ENCODE peak calls at places on chromosomes 16 and 17, in eight cellular contexts. One of them, this sample, is unnamed.

GRCh38 chr17:27747462-27748359 is 52.6 kb downstream of the NOS2 start:
- DNase-seq in brain microvascular endothelial cell: no peak
- DNase-seq in GM23338: peak; percentile 90
- DNase-seq in fibroblast of lung: no peak
- DNase-seq in retinal pigment epithelial cell: no peak
- DNase-seq in right lobe of liver: no peak
- DNase-seq in fibroblast of mammary gland: no peak
- DNase-seq in Peyer's patch: no peak
- DNase-seq in this sample: no peak

GRCh38 chr16:23317266-23317661 is 15.2 kb downstream of the SCNN1B start:
- DNase-seq in brain microvascular endothelial cell: no peak
- DNase-seq in fibroblast of mammary gland: no peak
- DNase-seq in Peyer's patch: no peak
- DNase-seq in retinal pigment epithelial cell: no peak
- DNase-seq in fibroblast of lung: no peak
- DNase-seq in GM23338: no peak
- DNase-seq in right lobe of liver: no peak
- DNase-seq in this sample: no peak

GRCh38 chr17:67125417-67125816 is 81.1 kb downstream of the CACNG1 start:
- DNase-seq in fibroblast of mammary gland: no peak
- DNase-seq in fibroblast of lung: peak; percentile 38
- DNase-seq in GM23338: no peak
- DNase-seq in right lobe of liver: no peak
- DNase-seq in retinal pigment epithelial cell: no peak
- DNase-seq in Peyer's patch: no peak
- DNase-seq in brain microvascular endothelial cell: no peak
- DNase-seq in this sample: no peak

GRCh38 chr16:27475561-27475960 is 73.6 kb downstream of the IL21R start:
- DNase-seq in right lobe of liver: no peak
- DNase-seq in brain microvascular endothelial cell: peak; percentile 89
- DNase-seq in Peyer's patch: no peak
- DNase-seq in fibroblast of lung: peak; percentile 95
- DNase-seq in fibroblast of mammary gland: peak; percentile 84
- DNase-seq in retinal pigment epithelial cell: peak; percentile 60
- DNase-seq in GM23338: no peak
- DNase-seq in this sample: peak; percentile 42

GRCh38 chr17:59851431-59852375 is 41.0 kb downstream of the TUBD1 start:
- DNase-seq in retinal pigment epithelial cell: no peak
- DNase-seq in right lobe of liver: no peak
- DNase-seq in fibroblast of mammary gland: peak; percentile 99
- DNase-seq in fibroblast of lung: peak; percentile 88
- DNase-seq in Peyer's patch: no peak
- DNase-seq in brain microvascular endothelial cell: peak; percentile 63
- DNase-seq in GM23338: no peak
- DNase-seq in this sample: no peak

GRCh38 chr17:44928950-44929720 is 13.8 kb upstream of the GFAP start:
- DNase-seq in Peyer's patch: peak; percentile 19
- DNase-seq in retinal pigment epithelial cell: no peak
- DNase-seq in GM23338: no peak
- DNase-seq in right lobe of liver: no peak
- DNase-seq in fibroblast of lung: no peak
- DNase-seq in brain microvascular endothelial cell: no peak
- DNase-seq in fibroblast of mammary gland: no peak
- DNase-seq in this sample: no peak

GRCh38 chr16:72400257-72401078 is 228.5 kb upstream of the PMFBP1 start:
- DNase-seq in right lobe of liver: no peak
- DNase-seq in fibroblast of lung: peak; percentile 80
- DNase-seq in Peyer's patch: no peak
- DNase-seq in fibroblast of mammary gland: peak; percentile 73
- DNase-seq in GM23338: peak; percentile 84
- DNase-seq in brain microvascular endothelial cell: peak; percentile 68
- DNase-seq in retinal pigment epithelial cell: peak; percentile 9
- DNase-seq in this sample: peak; percentile 55

GRCh38 chr17:74296548-74296936 is 22.5 kb downstream of the DNAI2 start:
- DNase-seq in fibroblast of mammary gland: peak; percentile 53
- DNase-seq in fibroblast of lung: peak; percentile 67
- DNase-seq in brain microvascular endothelial cell: peak; percentile 51
- DNase-seq in GM23338: peak; percentile 81
- DNase-seq in retinal pigment epithelial cell: no peak
- DNase-seq in right lobe of liver: no peak
- DNase-seq in Peyer's patch: no peak
- DNase-seq in this sample: peak; percentile 19

GRCh38 chr16:19102187-19102872 is 11.4 kb upstream of the ITPRIPL2 start:
- DNase-seq in retinal pigment epithelial cell: no peak
- DNase-seq in Peyer's patch: no peak
- DNase-seq in fibroblast of lung: no peak
- DNase-seq in GM23338: no peak
- DNase-seq in fibroblast of mammary gland: no peak
- DNase-seq in right lobe of liver: no peak
- DNase-seq in brain microvascular endothelial cell: no peak
- DNase-seq in this sample: peak; percentile 35

GRCh38 chr16:1983053-1983543 is 895 bp upstream of the GFER start:
- DNase-seq in fibroblast of lung: no peak
- DNase-seq in retinal pigment epithelial cell: no peak
- DNase-seq in fibroblast of mammary gland: no peak
- DNase-seq in GM23338: no peak
- DNase-seq in Peyer's patch: no peak
- DNase-seq in brain microvascular endothelial cell: no peak
- DNase-seq in right lobe of liver: no peak
- DNase-seq in this sample: no peak

GRCh38 chr16:1984347-1985225 is 593 bp downstream of the GFER start:
- DNase-seq in fibroblast of mammary gland: no peak
- DNase-seq in Peyer's patch: peak; percentile 85
- DNase-seq in fibroblast of lung: peak; percentile 42
- DNase-seq in retinal pigment epithelial cell: no peak
- DNase-seq in right lobe of liver: peak; percentile 78
- DNase-seq in brain microvascular endothelial cell: no peak
- DNase-seq in GM23338: peak; percentile 70
- DNase-seq in this sample: peak; percentile 40

GRCh38 chr16:1985466-1986150 is 1.6 kb downstream of the GFER start:
- DNase-seq in Peyer's patch: peak; percentile 82
- DNase-seq in right lobe of liver: no peak
- DNase-seq in brain microvascular endothelial cell: no peak
- DNase-seq in fibroblast of lung: no peak
- DNase-seq in retinal pigment epithelial cell: no peak
- DNase-seq in GM23338: no peak
- DNase-seq in fibroblast of mammary gland: no peak
- DNase-seq in this sample: no peak

GRCh38 chr16:1981972-1982574 is 804 bp upstream of the NOXO1 start:
- DNase-seq in fibroblast of mammary gland: no peak
- DNase-seq in retinal pigment epithelial cell: no peak
- DNase-seq in brain microvascular endothelial cell: no peak
- DNase-seq in Peyer's patch: no peak
- DNase-seq in fibroblast of lung: no peak
- DNase-seq in right lobe of liver: no peak
- DNase-seq in GM23338: no peak
- DNase-seq in this sample: peak; percentile 28

DNA sequence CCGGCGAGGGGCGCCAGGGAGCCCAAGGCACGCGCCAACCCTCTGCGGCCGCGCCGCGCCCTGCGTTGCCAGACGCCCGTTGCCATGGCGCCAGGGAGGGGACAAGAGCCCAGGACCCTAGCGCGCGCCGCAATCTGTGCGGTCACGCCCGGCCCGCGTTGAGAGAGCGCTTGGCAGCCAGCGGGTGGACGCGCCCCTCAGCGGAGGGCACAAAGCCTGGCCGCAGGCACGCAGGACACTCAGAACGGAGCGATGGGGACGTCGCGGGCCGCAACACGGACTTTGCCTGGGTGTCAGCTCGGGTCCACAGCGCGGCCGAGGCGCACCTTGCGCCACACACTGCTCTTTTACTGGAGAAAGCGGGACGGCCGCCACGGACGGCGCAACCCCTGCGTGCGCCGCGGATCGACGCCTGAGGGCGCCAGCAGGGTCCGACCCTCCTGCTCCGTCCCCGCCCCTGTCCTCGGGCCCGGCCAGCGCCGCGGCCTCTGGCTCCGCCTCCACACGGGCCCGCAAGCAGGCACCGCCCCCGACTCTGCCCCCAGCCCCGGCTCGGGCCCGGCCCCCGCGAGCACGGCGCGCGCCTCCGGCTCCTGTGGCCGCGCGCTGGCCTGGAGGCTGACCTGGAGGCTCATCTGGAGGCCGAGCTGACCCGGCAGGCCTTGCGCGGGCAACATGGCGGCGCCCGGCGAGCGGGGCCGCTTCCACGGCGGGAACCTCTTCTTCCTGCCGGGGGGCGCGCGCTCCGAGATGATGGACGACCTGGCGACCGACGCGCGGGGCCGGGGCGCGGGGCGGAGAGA is at the start of gene GFER:
- DNase-seq in fibroblast of mammary gland: peak; percentile 89
- DNase-seq in brain microvascular endothelial cell: peak; percentile 82
- DNase-seq in fibroblast of lung: peak; percentile 89
- DNase-seq in Peyer's patch: peak; percentile 96
- DNase-seq in right lobe of liver: peak; percentile 97
- DNase-seq in GM23338: peak; percentile 98
- DNase-seq in retinal pigment epithelial cell: peak; percentile 68
- DNase-seq in this sample: peak; percentile 80
- TF ChIP-seq CTCF in fibroblast of mammary gland: peak; percentile 22
- TF ChIP-seq CTCF in brain microvascular endothelial cell: peak; percentile 35
- TF ChIP-seq CTCF in fibroblast of lung: no peak
- TF ChIP-seq CTCF in Peyer's patch: peak; percentile 29
- TF ChIP-seq CTCF in right lobe of liver: peak; percentile 43
- TF ChIP-seq CTCF in GM23338: peak; percentile 32
- TF ChIP-seq CTCF in retinal pigment epithelial cell: peak; percentile 38
- TF ChIP-seq CTCF in this sample: no peak

GRCh38 chr17:39150104-39150634 is 1.3 kb downstream of the PLXDC1 start:
- DNase-seq in brain microvascular endothelial cell: no peak
- DNase-seq in fibroblast of lung: no peak
- DNase-seq in Peyer's patch: no peak
- DNase-seq in GM23338: no peak
- DNase-seq in retinal pigment epithelial cell: no peak
- DNase-seq in fibroblast of mammary gland: no peak
- DNase-seq in right lobe of liver: no peak
- DNase-seq in this sample: no peak
- H3K4me3 ChIP-seq in brain microvascular endothelial cell: no peak overlapping the region
- H3K4me3 ChIP-seq in fibroblast of lung: peak overlapping the region; percentile 54
- H3K4me3 ChIP-seq in Peyer's patch: no peak overlapping the region
- H3K4me3 ChIP-seq in GM23338: peak overlapping the region; percentile 70
- H3K4me3 ChIP-seq in retinal pigment epithelial cell: no peak overlapping the region
- H3K4me3 ChIP-seq in fibroblast of mammary gland: no peak overlapping the region
- H3K4me3 ChIP-seq in right lobe of liver: no peak overlapping the region
- H3K4me3 ChIP-seq in this sample: no peak overlapping the region

GRCh38 chr17:13753151-13753550 is 151.4 kb upstream of the HS3ST3A1 start:
- DNase-seq in brain microvascular endothelial cell: no peak
- DNase-seq in Peyer's patch: no peak
- DNase-seq in GM23338: peak; percentile 30
- DNase-seq in retinal pigment epithelial cell: no peak
- DNase-seq in fibroblast of mammary gland: no peak
- DNase-seq in fibroblast of lung: no peak
- DNase-seq in right lobe of liver: no peak
- DNase-seq in this sample: no peak

GRCh38 chr17:13755851-13756250 is 154.1 kb upstream of the HS3ST3A1 start:
- DNase-seq in fibroblast of lung: no peak
- DNase-seq in retinal pigment epithelial cell: no peak
- DNase-seq in GM23338: no peak
- DNase-seq in brain microvascular endothelial cell: no peak
- DNase-seq in fibroblast of mammary gland: no peak
- DNase-seq in Peyer's patch: no peak
- DNase-seq in right lobe of liver: no peak
- DNase-seq in this sample: no peak

GRCh38 chr17:13759936-13760335 is 158.2 kb upstream of the HS3ST3A1 start:
- DNase-seq in retinal pigment epithelial cell: no peak
- DNase-seq in Peyer's patch: no peak
- DNase-seq in brain microvascular endothelial cell: no peak
- DNase-seq in fibroblast of lung: no peak
- DNase-seq in right lobe of liver: no peak
- DNase-seq in GM23338: no peak
- DNase-seq in fibroblast of mammary gland: no peak
- DNase-seq in this sample: no peak

GRCh38 chr17:13757871-13758270 is 156.1 kb upstream of the HS3ST3A1 start:
- DNase-seq in fibroblast of mammary gland: no peak
- DNase-seq in retinal pigment epithelial cell: no peak
- DNase-seq in right lobe of liver: no peak
- DNase-seq in Peyer's patch: no peak
- DNase-seq in GM23338: no peak
- DNase-seq in fibroblast of lung: no peak
- DNase-seq in brain microvascular endothelial cell: no peak
- DNase-seq in this sample: no peak

DNA sequence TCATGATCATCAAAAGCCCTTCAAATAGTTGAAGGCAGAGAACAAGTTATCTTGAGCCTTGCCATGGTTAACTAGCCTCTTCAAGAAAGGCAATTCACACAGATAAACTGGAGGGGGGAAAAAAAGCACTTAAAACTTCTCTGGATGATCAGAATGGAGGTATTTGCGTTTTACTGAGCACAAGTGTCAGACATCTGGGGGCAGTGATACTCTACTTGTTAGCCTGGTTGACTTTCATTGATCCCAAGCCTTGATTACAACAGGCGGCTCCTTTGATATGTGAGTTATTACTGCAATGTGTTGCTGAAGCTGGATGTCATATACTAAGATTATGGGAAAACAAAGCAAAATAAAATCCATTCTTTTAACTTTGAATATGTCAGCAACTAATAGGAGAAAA is 155.0 kb upstream of the HS3ST3A1 start:
- DNase-seq in GM23338: no peak
- DNase-seq in Peyer's patch: no peak
- DNase-seq in fibroblast of mammary gland: no peak
- DNase-seq in retinal pigment epithelial cell: no peak
- DNase-seq in right lobe of liver: no peak
- DNase-seq in brain microvascular endothelial cell: no peak
- DNase-seq in fibroblast of lung: no peak
- DNase-seq in this sample: no peak
- TF ChIP-seq CTCF in GM23338: no peak
- TF ChIP-seq CTCF in Peyer's patch: no peak
- TF ChIP-seq CTCF in fibroblast of mammary gland: no peak
- TF ChIP-seq CTCF in retinal pigment epithelial cell: no peak
- TF ChIP-seq CTCF in right lobe of liver: peak; percentile 12
- TF ChIP-seq CTCF in brain microvascular endothelial cell: no peak
- TF ChIP-seq CTCF in fibroblast of lung: no peak
- TF ChIP-seq CTCF in this sample: no peak

DNA sequence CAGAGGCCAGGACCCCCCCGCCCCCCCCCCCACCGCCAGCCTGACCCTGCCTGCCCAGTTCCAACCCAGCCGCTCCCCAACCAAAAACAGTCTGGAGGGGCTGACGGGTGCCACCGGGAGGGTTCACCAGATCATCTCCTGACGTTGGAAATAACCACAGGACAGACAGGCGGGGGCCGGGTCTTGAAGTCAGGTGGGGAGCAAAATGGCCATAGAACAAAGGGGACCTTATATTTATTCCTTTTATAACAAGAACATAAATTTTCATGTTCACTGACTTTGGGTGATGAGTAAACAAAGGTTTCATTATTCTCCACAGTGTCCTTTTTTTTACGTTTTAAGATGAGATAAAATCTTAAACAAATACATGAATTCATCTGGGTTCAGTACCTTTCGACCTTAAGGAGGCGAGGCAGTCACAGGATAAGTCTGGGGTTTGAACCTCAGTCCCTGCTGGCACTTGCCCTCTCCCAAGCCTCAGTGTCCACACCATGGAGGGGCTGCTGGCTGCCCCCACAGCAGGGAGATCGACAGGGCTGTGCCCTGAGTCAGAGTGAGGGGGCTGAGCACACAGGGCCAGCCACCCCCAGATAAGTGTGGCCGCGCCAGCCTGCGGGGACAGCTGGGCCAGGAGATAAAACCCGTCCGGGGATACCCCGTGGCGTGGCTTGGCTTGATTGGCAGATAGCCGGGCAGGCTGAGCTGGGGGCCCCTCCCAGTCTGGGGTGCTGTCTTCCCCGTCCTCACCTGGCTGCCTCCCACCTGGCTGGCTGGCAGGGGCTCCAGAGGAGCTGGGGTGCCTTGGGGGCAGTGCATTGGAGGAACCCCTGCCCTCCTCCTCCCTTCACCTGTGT is 15.0 kb downstream of the SLC7A5 start:
- DNase-seq in brain microvascular endothelial cell: no peak
- DNase-seq in fibroblast of lung: no peak
- DNase-seq in Peyer's patch: no peak
- DNase-seq in retinal pigment epithelial cell: no peak
- DNase-seq in GM23338: no peak
- DNase-seq in fibroblast of mammary gland: no peak
- DNase-seq in right lobe of liver: no peak
- DNase-seq in this sample: peak; percentile 48
- H3K4me3 ChIP-seq in brain microvascular endothelial cell: no peak overlapping the region
- H3K4me3 ChIP-seq in fibroblast of lung: no peak overlapping the region
- H3K4me3 ChIP-seq in Peyer's patch: peak overlapping the region; percentile 36
- H3K4me3 ChIP-seq in retinal pigment epithelial cell: no peak overlapping the region
- H3K4me3 ChIP-seq in GM23338: peak overlapping the region; percentile 16
- H3K4me3 ChIP-seq in fibroblast of mammary gland: peak overlapping the region; percentile 43
- H3K4me3 ChIP-seq in right lobe of liver: peak overlapping the region; percentile 3
- H3K4me3 ChIP-seq in this sample: no peak overlapping the region

This sample was measured in epithelial cell of esophagus.